ENCODE peak calls at places on chromosomes 5 and 9, in four cellular contexts. M, K, H and X are unnamed samples.

GRCh38 chr5:97499605-97500004 is 316.6 kb upstream of the RIOK2 start:
- DNase-seq in H (no peak), M (no peak), K (no peak), X (no peak)

GRCh38 chr5:67182406-67182805 is 14.2 kb downstream of the CD180 start:
- DNase-seq in H (no peak), K (no peak), M (peak; percentile 55), X (peak; percentile 20)

GRCh38 chr9:121650220-121651013 is 1.0 kb upstream of the DAB2IP start:
- DNase-seq in K (no peak), M (peak; percentile 93), H (peak; percentile 42), X (peak; percentile 28)

GRCh38 chr5:169216864-169217263 is 84.1 kb downstream of the SLIT3 start:
- DNase-seq in H (no peak), K (no peak), M (no peak), X (no peak)

GRCh38 chr5:96854067-96854466 is 22.2 kb upstream of the ERAP2 start:
- DNase-seq in M (no peak), H (no peak), K (no peak), X (no peak)

GRCh38 chr5:96284727-96285389 is 148.2 kb downstream of the PCSK1 start:
- DNase-seq in K (no peak), H (no peak), M (no peak), X (no peak)

GRCh38 chr5:160787247-160787646 is 64.8 kb downstream of the ATP10B start:
- DNase-seq in M (peak; percentile 53), H (peak; percentile 9), K (peak; percentile 17), X (no peak)

GRCh38 chr9:29220852-29221251 is 1647.6 kb upstream of the C9orf72 start:
- DNase-seq in K (no peak), M (no peak), H (no peak), X (no peak)

GRCh38 chr5:56981906-56982305 is 30.0 kb upstream of the MIER3 start:
- DNase-seq in K (no peak), M (no peak), H (no peak), X (no peak)

GRCh38 chr5:94415798-94416197 is 202.6 kb downstream of the KIAA0825 start:
- DNase-seq in K (no peak), M (no peak), H (no peak), X (no peak)

GRCh38 chr5:173490681-173491080 is 125.8 kb downstream of the BOD1 start:
- DNase-seq in H (no peak), M (no peak), K (no peak), X (no peak)

GRCh38 chr5:172574845-172575170 is 66.3 kb upstream of the NEURL1B start:
- DNase-seq in H (no peak), K (no peak), M (no peak), X (no peak)

GRCh38 chr5:52269853-52270252 is 517.9 kb upstream of the ITGA1 start:
- DNase-seq in K (no peak), H (no peak), M (no peak), X (no peak)

GRCh38 chr9:26292943-26293342 is 599.7 kb downstream of the CAAP1 start:
- DNase-seq in M (no peak), K (no peak), H (no peak), X (no peak)

GRCh38 chr5:55600536-55601208 is 65.9 kb upstream of the PLPP1 start:
- DNase-seq in M (peak; percentile 41), H (no peak), K (no peak), X (no peak)

GRCh38 chr9:120152295-120152694 is 427.7 kb downstream of the CDK5RAP2 start:
- DNase-seq in K (no peak), M (peak; percentile 52), H (no peak), X (peak; percentile 38)

GRCh38 chr5:125451622-125452021 is 705.2 kb upstream of the ZNF608 start:
- DNase-seq in K (no peak), H (no peak), M (no peak), X (no peak)

GRCh38 chr9:122444366-122444765 is 33.4 kb downstream of the OR1J1 start:
- DNase-seq in M (no peak), K (no peak), H (no peak), X (no peak)

GRCh38 chr5:1551913-1552312 is 28.2 kb upstream of the LPCAT1 start:
- DNase-seq in M (no peak), H (no peak), K (no peak), X (peak; percentile 11)

GRCh38 chr9:134622896-134623407 is 18.7 kb upstream of the COL5A1 start:
- DNase-seq in M (no peak), H (no peak), K (no peak), X (no peak)

GRCh38 chr5:115243412-115243811 is 19.3 kb downstream of the PGGT1B start:
- DNase-seq in K (no peak), M (no peak), H (no peak), X (no peak)

GRCh38 chr5:147685991-147686390 is 96.5 kb downstream of the JAKMIP2 start:
- DNase-seq in K (no peak), M (no peak), H (no peak), X (no peak)

GRCh38 chr5:91162534-91163381 is 220.4 kb downstream of the ARRDC3 start:
- DNase-seq in K (peak; percentile 78), M (no peak), H (peak; percentile 48), X (no peak)

GRCh38 chr9:115042781-115043509 is 75.0 kb downstream of the TNC start:
- DNase-seq in K (peak; percentile 5), M (no peak), H (no peak), X (no peak)

GRCh38 chr9:37102476-37102875 is 17.9 kb upstream of the ZCCHC7 start:
- DNase-seq in K (no peak), M (no peak), H (no peak), X (no peak)

GRCh38 chr5:36215910-36216309 is 25.8 kb downstream of the NADK2 start:
- DNase-seq in M (no peak), H (no peak), K (no peak), X (no peak)

GRCh38 chr5:175695161-175696126 is 37.6 kb downstream of the HRH2 start:
- DNase-seq in K (no peak), H (no peak), M (no peak), X (no peak)

GRCh38 chr5:175692996-175693700 is 35.3 kb downstream of the HRH2 start:
- DNase-seq in M (no peak), H (no peak), K (no peak), X (no peak)

GRCh38 chr5:175692235-175692995 is 34.5 kb downstream of the HRH2 start:
- DNase-seq in H (no peak), M (no peak), K (no peak), X (no peak)

GRCh38 chr5:175694371-175695160 is 36.7 kb downstream of the HRH2 start:
- DNase-seq in M (no peak), K (no peak), H (no peak), X (no peak)

GRCh38 chr5:175693746-175694145 is 35.9 kb downstream of the HRH2 start:
- DNase-seq in M (no peak), K (no peak), H (no peak), X (no peak)
- TF ChIP-seq TAF1 in M (no peak), K (no peak), H (no peak), X (no peak)

DNA sequence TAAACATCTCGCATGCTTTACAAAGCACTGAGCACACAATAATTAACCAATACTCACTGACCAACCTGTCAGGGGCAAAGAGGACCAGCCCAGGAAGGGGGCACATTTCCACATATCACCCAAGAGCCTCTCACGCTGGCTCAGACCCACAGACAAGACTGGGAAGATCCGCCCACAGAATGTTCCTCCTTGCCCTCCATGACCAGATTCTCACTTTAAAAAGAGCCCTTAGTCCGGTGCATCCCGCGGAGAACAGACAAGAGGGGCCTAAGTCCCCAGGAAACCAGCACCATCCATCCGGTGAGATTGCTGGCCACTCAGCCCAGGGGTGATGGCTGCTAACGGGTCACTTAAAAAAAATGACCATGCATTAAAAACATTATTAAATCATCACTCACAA is 32.9 kb downstream of the SEMA4D start:
- DNase-seq in H (no peak), K (no peak), M (no peak), X (no peak)
- TF ChIP-seq HDAC2 in H (no peak), K (no peak), M (no peak), X (no peak)

GRCh38 chr9:113152699-113153098 is 1.9 kb downstream of the SLC31A2 start:
- DNase-seq in H (no peak), M (no peak), K (no peak), X (no peak)
- H3K4me3 ChIP-seq in H (no peak overlapping the region), M (no peak overlapping the region), K (no peak overlapping the region), X (no peak overlapping the region)

GRCh38 chr5:116942622-116943021 is 368.0 kb upstream of the SEMA6A start:
- DNase-seq in K (no peak), H (no peak), M (no peak), X (no peak)

GRCh38 chr5:116944171-116944570 is 369.5 kb upstream of the SEMA6A start:
- DNase-seq in H (peak; percentile 19), M (no peak), K (no peak), X (no peak)

GRCh38 chr5:116951217-116951616 is 376.6 kb upstream of the SEMA6A start:
- DNase-seq in K (no peak), H (no peak), M (no peak), X (no peak)

GRCh38 chr5:116953251-116953934 is 378.8 kb upstream of the SEMA6A start:
- DNase-seq in H (no peak), M (no peak), K (no peak), X (no peak)

GRCh38 chr5:116947691-116948528 is 373.3 kb upstream of the SEMA6A start:
- DNase-seq in K (peak; percentile 87), H (peak; percentile 76), M (peak; percentile 95), X (peak; percentile 55)
- TF ChIP-seq TAF1 in K (no peak), H (no peak), M (no peak), X (no peak)